ENCODE peak calls at places on chromosomes 12 and 14, in six cellular contexts. One of them, this sample, is unnamed.

GRCh38 chr12:42372154-42372791 is 46.3 kb downstream of the PPHLN1 start:
- DNase-seq in Jurkat, Clone E6-1: peak
- DNase-seq in pancreas: no peak
- DNase-seq in ecto neural progenitor cell: no peak
- DNase-seq in activated CD8-positive, alpha-beta T cell treated with anti-CD3 and anti-CD28 coated beads for 36 hours: peak
- DNase-seq in K562: peak
- DNase-seq in this sample: no peak

GRCh38 chr12:94799136-94799535 is 148.8 kb upstream of the TMCC3 start:
- DNase-seq in Jurkat, Clone E6-1: no peak
- DNase-seq in pancreas: no peak
- DNase-seq in ecto neural progenitor cell: no peak
- DNase-seq in activated CD8-positive, alpha-beta T cell treated with anti-CD3 and anti-CD28 coated beads for 36 hours: no peak
- DNase-seq in K562: no peak
- DNase-seq in this sample: no peak

GRCh38 chr12:63862187-63863107 is 17.9 kb downstream of the SRGAP1 start:
- DNase-seq in Jurkat, Clone E6-1: no peak
- DNase-seq in pancreas: peak
- DNase-seq in ecto neural progenitor cell: no peak
- DNase-seq in activated CD8-positive, alpha-beta T cell treated with anti-CD3 and anti-CD28 coated beads for 36 hours: no peak
- DNase-seq in K562: no peak
- DNase-seq in this sample: no peak

GRCh38 chr12:118164798-118165486 is 29.0 kb downstream of the PEBP1 start:
- DNase-seq in Jurkat, Clone E6-1: no peak
- DNase-seq in pancreas: peak
- DNase-seq in ecto neural progenitor cell: peak
- DNase-seq in activated CD8-positive, alpha-beta T cell treated with anti-CD3 and anti-CD28 coated beads for 36 hours: peak
- DNase-seq in K562: peak
- DNase-seq in this sample: no peak

GRCh38 chr12:120388711-120389431 is 19.9 kb upstream of the MSI1 start:
- DNase-seq in Jurkat, Clone E6-1: no peak
- DNase-seq in pancreas: no peak
- DNase-seq in ecto neural progenitor cell: peak
- DNase-seq in activated CD8-positive, alpha-beta T cell treated with anti-CD3 and anti-CD28 coated beads for 36 hours: no peak
- DNase-seq in K562: no peak
- DNase-seq in this sample: no peak

GRCh38 chr12:122641976-122642375 is 61.2 kb downstream of the HCAR2 start:
- DNase-seq in Jurkat, Clone E6-1: no peak
- DNase-seq in pancreas: no peak
- DNase-seq in ecto neural progenitor cell: no peak
- DNase-seq in activated CD8-positive, alpha-beta T cell treated with anti-CD3 and anti-CD28 coated beads for 36 hours: no peak
- DNase-seq in K562: no peak
- DNase-seq in this sample: no peak

GRCh38 chr12:123601602-123602489 is at the start of gene DDX55:
- DNase-seq in Jurkat, Clone E6-1: peak
- DNase-seq in pancreas: peak
- DNase-seq in ecto neural progenitor cell: peak
- DNase-seq in activated CD8-positive, alpha-beta T cell treated with anti-CD3 and anti-CD28 coated beads for 36 hours: peak
- DNase-seq in K562: peak
- DNase-seq in this sample: peak

GRCh38 chr14:93961610-93962009 is 14.8 kb downstream of the ASB2 start:
- DNase-seq in Jurkat, Clone E6-1: no peak
- DNase-seq in pancreas: no peak
- DNase-seq in ecto neural progenitor cell: no peak
- DNase-seq in activated CD8-positive, alpha-beta T cell treated with anti-CD3 and anti-CD28 coated beads for 36 hours: peak
- DNase-seq in K562: no peak
- DNase-seq in this sample: no peak

GRCh38 chr12:6987956-6988573 is 17.4 kb downstream of the EMG1 start:
- DNase-seq in Jurkat, Clone E6-1: no peak
- DNase-seq in pancreas: peak
- DNase-seq in ecto neural progenitor cell: no peak
- DNase-seq in activated CD8-positive, alpha-beta T cell treated with anti-CD3 and anti-CD28 coated beads for 36 hours: no peak
- DNase-seq in K562: no peak
- DNase-seq in this sample: peak

GRCh38 chr12:129304532-129304931 is 451.3 kb downstream of the GLT1D1 start:
- DNase-seq in Jurkat, Clone E6-1: no peak
- DNase-seq in pancreas: no peak
- DNase-seq in ecto neural progenitor cell: no peak
- DNase-seq in activated CD8-positive, alpha-beta T cell treated with anti-CD3 and anti-CD28 coated beads for 36 hours: no peak
- DNase-seq in K562: no peak
- DNase-seq in this sample: no peak

GRCh38 chr12:122687091-122687490 is 16.1 kb downstream of the HCAR2 start:
- DNase-seq in Jurkat, Clone E6-1: no peak
- DNase-seq in pancreas: no peak
- DNase-seq in ecto neural progenitor cell: no peak
- DNase-seq in activated CD8-positive, alpha-beta T cell treated with anti-CD3 and anti-CD28 coated beads for 36 hours: no peak
- DNase-seq in K562: no peak
- DNase-seq in this sample: no peak

GRCh38 chr12:124006582-124007170 is 33.7 kb downstream of the ZNF664 start:
- DNase-seq in Jurkat, Clone E6-1: peak
- DNase-seq in pancreas: no peak
- DNase-seq in ecto neural progenitor cell: no peak
- DNase-seq in activated CD8-positive, alpha-beta T cell treated with anti-CD3 and anti-CD28 coated beads for 36 hours: peak
- DNase-seq in K562: peak
- DNase-seq in this sample: no peak

GRCh38 chr12:77914089-77914488 is 83.4 kb downstream of the NAV3 start:
- DNase-seq in Jurkat, Clone E6-1: no peak
- DNase-seq in pancreas: no peak
- DNase-seq in ecto neural progenitor cell: no peak
- DNase-seq in activated CD8-positive, alpha-beta T cell treated with anti-CD3 and anti-CD28 coated beads for 36 hours: no peak
- DNase-seq in K562: no peak
- DNase-seq in this sample: no peak

GRCh38 chr12:1443421-1444141 is 150.8 kb downstream of the FBXL14 start:
- DNase-seq in Jurkat, Clone E6-1: no peak
- DNase-seq in pancreas: no peak
- DNase-seq in ecto neural progenitor cell: no peak
- DNase-seq in activated CD8-positive, alpha-beta T cell treated with anti-CD3 and anti-CD28 coated beads for 36 hours: no peak
- DNase-seq in K562: no peak
- DNase-seq in this sample: no peak

GRCh38 chr12:80761818-80762217 is 45.1 kb downstream of the MYF5 start:
- DNase-seq in Jurkat, Clone E6-1: no peak
- DNase-seq in pancreas: no peak
- DNase-seq in ecto neural progenitor cell: no peak
- DNase-seq in activated CD8-positive, alpha-beta T cell treated with anti-CD3 and anti-CD28 coated beads for 36 hours: no peak
- DNase-seq in K562: no peak
- DNase-seq in this sample: no peak

GRCh38 chr14:87467578-87467977 is 525.4 kb downstream of the GALC start:
- DNase-seq in Jurkat, Clone E6-1: no peak
- DNase-seq in pancreas: no peak
- DNase-seq in ecto neural progenitor cell: no peak
- DNase-seq in activated CD8-positive, alpha-beta T cell treated with anti-CD3 and anti-CD28 coated beads for 36 hours: no peak
- DNase-seq in K562: no peak
- DNase-seq in this sample: no peak

GRCh38 chr12:96084624-96085023 is 49.2 kb upstream of the LTA4H start:
- DNase-seq in Jurkat, Clone E6-1: no peak
- DNase-seq in pancreas: no peak
- DNase-seq in ecto neural progenitor cell: no peak
- DNase-seq in activated CD8-positive, alpha-beta T cell treated with anti-CD3 and anti-CD28 coated beads for 36 hours: no peak
- DNase-seq in K562: no peak
- DNase-seq in this sample: no peak

GRCh38 chr12:112126000-112126431 is 656 bp downstream of the TRAFD1 start:
- DNase-seq in Jurkat, Clone E6-1: no peak
- DNase-seq in pancreas: no peak
- DNase-seq in ecto neural progenitor cell: peak
- DNase-seq in activated CD8-positive, alpha-beta T cell treated with anti-CD3 and anti-CD28 coated beads for 36 hours: peak
- DNase-seq in K562: peak
- DNase-seq in this sample: no peak

GRCh38 chr12:72271401-72271740 is 799 bp upstream of the TRHDE start:
- DNase-seq in Jurkat, Clone E6-1: no peak
- DNase-seq in pancreas: no peak
- DNase-seq in ecto neural progenitor cell: no peak
- DNase-seq in activated CD8-positive, alpha-beta T cell treated with anti-CD3 and anti-CD28 coated beads for 36 hours: peak
- DNase-seq in K562: no peak
- DNase-seq in this sample: peak

GRCh38 chr12:2664721-2665577 is 129.8 kb upstream of the FKBP4 start:
- DNase-seq in Jurkat, Clone E6-1: no peak
- DNase-seq in pancreas: no peak
- DNase-seq in ecto neural progenitor cell: peak
- DNase-seq in activated CD8-positive, alpha-beta T cell treated with anti-CD3 and anti-CD28 coated beads for 36 hours: no peak
- DNase-seq in K562: no peak
- DNase-seq in this sample: peak

GRCh38 chr14:82889701-82890100 is 1356.0 kb upstream of the SEL1L start:
- DNase-seq in Jurkat, Clone E6-1: no peak
- DNase-seq in pancreas: no peak
- DNase-seq in ecto neural progenitor cell: no peak
- DNase-seq in activated CD8-positive, alpha-beta T cell treated with anti-CD3 and anti-CD28 coated beads for 36 hours: no peak
- DNase-seq in K562: no peak
- DNase-seq in this sample: no peak

GRCh38 chr14:56331815-56332214 is 213.6 kb downstream of the PELI2 start:
- DNase-seq in Jurkat, Clone E6-1: no peak
- DNase-seq in pancreas: no peak
- DNase-seq in ecto neural progenitor cell: no peak
- DNase-seq in activated CD8-positive, alpha-beta T cell treated with anti-CD3 and anti-CD28 coated beads for 36 hours: no peak
- DNase-seq in K562: no peak
- DNase-seq in this sample: no peak

GRCh38 chr14:67240168-67240932 is 885 bp upstream of the PALS1 start:
- DNase-seq in Jurkat, Clone E6-1: peak
- DNase-seq in pancreas: peak
- DNase-seq in ecto neural progenitor cell: peak
- DNase-seq in activated CD8-positive, alpha-beta T cell treated with anti-CD3 and anti-CD28 coated beads for 36 hours: peak
- DNase-seq in K562: peak
- DNase-seq in this sample: no peak

GRCh38 chr14:96166475-96167223 is 38.0 kb upstream of the BDKRB2 start:
- DNase-seq in Jurkat, Clone E6-1: no peak
- DNase-seq in pancreas: peak
- DNase-seq in ecto neural progenitor cell: peak
- DNase-seq in activated CD8-positive, alpha-beta T cell treated with anti-CD3 and anti-CD28 coated beads for 36 hours: no peak
- DNase-seq in K562: no peak
- DNase-seq in this sample: no peak

GRCh38 chr12:60042835-60043234 is 447.0 kb downstream of the SLC16A7 start:
- DNase-seq in Jurkat, Clone E6-1: no peak
- DNase-seq in pancreas: no peak
- DNase-seq in ecto neural progenitor cell: no peak
- DNase-seq in activated CD8-positive, alpha-beta T cell treated with anti-CD3 and anti-CD28 coated beads for 36 hours: no peak
- DNase-seq in K562: no peak
- DNase-seq in this sample: no peak

GRCh38 chr14:96614528-96614927 is 112.3 kb downstream of the PAPOLA start:
- DNase-seq in Jurkat, Clone E6-1: no peak
- DNase-seq in pancreas: no peak
- DNase-seq in ecto neural progenitor cell: peak
- DNase-seq in activated CD8-positive, alpha-beta T cell treated with anti-CD3 and anti-CD28 coated beads for 36 hours: no peak
- DNase-seq in K562: no peak
- DNase-seq in this sample: no peak

This sample was measured in osteocyte.